ENCODE peak calls at places on chromosomes 2 and 18, in seven cellular contexts. One of them, this sample, is unnamed.

GRCh38 chr2:219451626-219452360 is 17.1 kb downstream of the SPEG start:
- DNase-seq in H9: no peak
- DNase-seq in trophoblast cell: no peak
- DNase-seq in neuronal stem cell: no peak
- DNase-seq in IMR-90: peak
- DNase-seq in H1: no peak
- DNase-seq in mesenchymal stem cell: no peak
- DNase-seq in this sample: no peak

GRCh38 chr2:228658998-228659397 is 477.5 kb upstream of the SPHKAP start:
- DNase-seq in mesenchymal stem cell: peak
- DNase-seq in IMR-90: peak
- DNase-seq in H1: no peak
- DNase-seq in neuronal stem cell: no peak
- DNase-seq in trophoblast cell: no peak
- DNase-seq in H9: no peak
- DNase-seq in this sample: no peak

GRCh38 chr2:23684540-23685176 is 242.3 kb downstream of the ATAD2B start:
- DNase-seq in H9: no peak
- DNase-seq in H1: no peak
- DNase-seq in neuronal stem cell: no peak
- DNase-seq in trophoblast cell: no peak
- DNase-seq in IMR-90: no peak
- DNase-seq in mesenchymal stem cell: no peak
- DNase-seq in this sample: peak

GRCh38 chr2:68362069-68362468 is 3.0 kb upstream of the PLEK start:
- DNase-seq in H1: peak
- DNase-seq in IMR-90: peak
- DNase-seq in H9: peak
- DNase-seq in mesenchymal stem cell: peak
- DNase-seq in trophoblast cell: peak
- DNase-seq in neuronal stem cell: peak
- DNase-seq in this sample: peak

GRCh38 chr2:20667151-20667530 is 197 bp downstream of the GDF7 start:
- DNase-seq in H1: no peak
- DNase-seq in mesenchymal stem cell: no peak
- DNase-seq in neuronal stem cell: no peak
- DNase-seq in H9: no peak
- DNase-seq in IMR-90: no peak
- DNase-seq in trophoblast cell: peak
- DNase-seq in this sample: no peak

GRCh38 chr18:49827996-49828395 is 14.7 kb upstream of the ACAA2 start:
- DNase-seq in H1: no peak
- DNase-seq in neuronal stem cell: no peak
- DNase-seq in IMR-90: no peak
- DNase-seq in mesenchymal stem cell: no peak
- DNase-seq in trophoblast cell: no peak
- DNase-seq in H9: no peak
- DNase-seq in this sample: no peak

GRCh38 chr2:10318345-10318744 is 15.6 kb downstream of the HPCAL1 start:
- DNase-seq in trophoblast cell: no peak
- DNase-seq in neuronal stem cell: no peak
- DNase-seq in H1: no peak
- DNase-seq in H9: no peak
- DNase-seq in IMR-90: no peak
- DNase-seq in mesenchymal stem cell: no peak
- DNase-seq in this sample: no peak

GRCh38 chr2:170713280-170714155 is 1.6 kb upstream of the SP5 start:
- DNase-seq in H9: peak
- DNase-seq in neuronal stem cell: no peak
- DNase-seq in mesenchymal stem cell: no peak
- DNase-seq in trophoblast cell: no peak
- DNase-seq in IMR-90: no peak
- DNase-seq in H1: no peak
- DNase-seq in this sample: peak

GRCh38 chr2:96144481-96145027 is 686 bp downstream of the DUSP2 start:
- DNase-seq in IMR-90: no peak
- DNase-seq in mesenchymal stem cell: no peak
- DNase-seq in H1: no peak
- DNase-seq in H9: peak
- DNase-seq in neuronal stem cell: no peak
- DNase-seq in trophoblast cell: peak
- DNase-seq in this sample: peak

GRCh38 chr2:215188078-215188477 is 49.7 kb upstream of the ABCA12 start:
- DNase-seq in H1: no peak
- DNase-seq in trophoblast cell: no peak
- DNase-seq in neuronal stem cell: no peak
- DNase-seq in mesenchymal stem cell: no peak
- DNase-seq in IMR-90: no peak
- DNase-seq in H9: no peak
- DNase-seq in this sample: peak

GRCh38 chr2:108449410-108450200 is 599 bp downstream of the GCC2 start:
- DNase-seq in trophoblast cell: peak
- DNase-seq in H9: no peak
- DNase-seq in H1: no peak
- DNase-seq in mesenchymal stem cell: peak
- DNase-seq in neuronal stem cell: no peak
- DNase-seq in IMR-90: peak
- DNase-seq in this sample: peak

GRCh38 chr18:70373062-70373519 is 84.2 kb downstream of the SOCS6 start:
- DNase-seq in H9: no peak
- DNase-seq in trophoblast cell: peak
- DNase-seq in mesenchymal stem cell: peak
- DNase-seq in IMR-90: peak
- DNase-seq in neuronal stem cell: no peak
- DNase-seq in H1: no peak
- DNase-seq in this sample: peak

GRCh38 chr2:71742953-71743601 is 289.7 kb downstream of the DYSF start:
- DNase-seq in H9: no peak
- DNase-seq in neuronal stem cell: no peak
- DNase-seq in IMR-90: peak
- DNase-seq in H1: no peak
- DNase-seq in mesenchymal stem cell: peak
- DNase-seq in trophoblast cell: peak
- DNase-seq in this sample: peak

GRCh38 chr2:185984670-185985069 is 246.1 kb downstream of the FSIP2 start:
- DNase-seq in trophoblast cell: peak
- DNase-seq in mesenchymal stem cell: peak
- DNase-seq in IMR-90: no peak
- DNase-seq in H1: no peak
- DNase-seq in H9: no peak
- DNase-seq in neuronal stem cell: no peak
- DNase-seq in this sample: peak

GRCh38 chr2:223523541-223523940 is 78.6 kb downstream of the SCG2 start:
- DNase-seq in neuronal stem cell: no peak
- DNase-seq in H1: no peak
- DNase-seq in IMR-90: peak
- DNase-seq in trophoblast cell: peak
- DNase-seq in H9: no peak
- DNase-seq in mesenchymal stem cell: peak
- DNase-seq in this sample: no peak

GRCh38 chr2:20491739-20492531 is 45.1 kb downstream of the RHOB start:
- DNase-seq in trophoblast cell: peak
- DNase-seq in neuronal stem cell: no peak
- DNase-seq in IMR-90: no peak
- DNase-seq in H1: no peak
- DNase-seq in mesenchymal stem cell: peak
- DNase-seq in H9: no peak
- DNase-seq in this sample: no peak

GRCh38 chr18:59617468-59617932 is 79.7 kb downstream of the CCBE1 start:
- DNase-seq in trophoblast cell: no peak
- DNase-seq in mesenchymal stem cell: no peak
- DNase-seq in neuronal stem cell: no peak
- DNase-seq in H1: no peak
- DNase-seq in IMR-90: no peak
- DNase-seq in H9: no peak
- DNase-seq in this sample: no peak

GRCh38 chr2:64035067-64035942 is 16.1 kb upstream of the VPS54 start:
- DNase-seq in H9: no peak
- DNase-seq in neuronal stem cell: no peak
- DNase-seq in mesenchymal stem cell: no peak
- DNase-seq in trophoblast cell: no peak
- DNase-seq in IMR-90: peak
- DNase-seq in H1: no peak
- DNase-seq in this sample: no peak
- H3K4ac ChIP-seq in H9: no peak
- H3K4ac ChIP-seq in neuronal stem cell: no peak
- H3K4ac ChIP-seq in mesenchymal stem cell: no peak
- H3K4ac ChIP-seq in trophoblast cell: no peak
- H3K4ac ChIP-seq in IMR-90: no peak
- H3K4ac ChIP-seq in H1: no peak
- H3K4ac ChIP-seq in this sample: no peak

DNA sequence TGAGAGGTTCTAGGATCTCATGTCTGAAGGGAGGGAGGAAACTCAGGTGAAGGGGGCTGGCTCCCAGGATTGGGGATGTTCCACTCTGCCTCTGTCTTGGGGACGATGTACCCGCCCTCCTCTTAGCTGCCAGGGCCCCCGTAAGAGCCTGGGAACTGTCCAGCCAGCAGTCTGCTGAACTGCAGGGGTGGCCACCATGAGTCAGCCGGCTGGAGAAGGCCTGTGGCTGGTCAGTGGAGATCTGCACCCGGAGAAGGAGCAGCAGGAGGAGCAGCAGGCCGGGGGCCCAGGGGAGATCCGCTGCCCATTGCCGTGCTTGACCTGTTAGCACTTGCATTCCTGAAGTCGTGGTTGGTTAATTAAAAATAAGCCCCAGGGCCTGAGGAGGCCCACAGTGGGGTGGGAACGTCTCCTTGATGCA is 180.3 kb downstream of the TFCP2L1 start:
- DNase-seq in H1: no peak
- DNase-seq in neuronal stem cell: peak
- DNase-seq in IMR-90: peak
- DNase-seq in trophoblast cell: no peak
- DNase-seq in H9: no peak
- DNase-seq in mesenchymal stem cell: peak
- DNase-seq in this sample: peak
- H2AK5ac ChIP-seq in H1: no peak
- H2AK5ac ChIP-seq in neuronal stem cell: no peak
- H2AK5ac ChIP-seq in IMR-90: no peak
- H2AK5ac ChIP-seq in trophoblast cell: no peak
- H2AK5ac ChIP-seq in H9: no peak
- H2AK5ac ChIP-seq in mesenchymal stem cell: no peak
- H2AK5ac ChIP-seq in this sample: no peak

DNA sequence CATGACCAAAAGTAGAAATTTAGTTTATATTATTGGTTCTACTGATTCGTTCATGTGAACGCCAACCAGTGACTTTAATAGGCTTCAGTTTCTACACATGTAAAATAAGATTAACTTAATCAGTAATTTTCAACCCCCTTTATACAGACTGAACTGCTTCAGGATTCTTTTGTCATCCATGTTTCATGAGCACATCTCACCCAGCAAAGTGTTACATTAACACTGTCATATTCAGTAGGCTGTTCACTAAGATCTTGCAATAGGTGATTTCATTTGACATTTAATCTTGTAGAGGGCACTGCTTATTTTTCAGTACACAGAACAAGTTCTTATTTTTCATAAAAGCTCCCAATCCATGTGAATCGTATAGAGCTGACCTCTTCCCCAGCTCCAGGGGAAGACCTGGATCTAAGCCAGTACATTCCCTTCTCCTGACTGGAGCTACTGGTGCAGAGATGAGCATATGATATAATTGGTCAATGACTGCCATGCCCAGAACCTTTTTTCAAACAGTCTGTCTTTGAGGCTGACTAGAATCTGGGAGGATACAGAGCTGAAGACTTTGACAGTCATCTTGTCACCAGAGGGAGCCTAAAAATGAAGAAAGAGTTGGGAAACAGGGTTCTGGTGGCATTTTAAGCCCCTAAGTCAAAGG is 72.2 kb upstream of the CHRNA1 start:
- DNase-seq in mesenchymal stem cell: peak
- DNase-seq in H9: no peak
- DNase-seq in trophoblast cell: peak
- DNase-seq in H1: no peak
- DNase-seq in neuronal stem cell: no peak
- DNase-seq in IMR-90: peak
- DNase-seq in this sample: no peak
- H3K18ac ChIP-seq in mesenchymal stem cell: no peak
- H3K18ac ChIP-seq in H9: no peak
- H3K18ac ChIP-seq in trophoblast cell: no peak
- H3K18ac ChIP-seq in H1: no peak
- H3K18ac ChIP-seq in neuronal stem cell: no peak
- H3K18ac ChIP-seq in IMR-90: peak
- H3K18ac ChIP-seq in this sample: peak

GRCh38 chr2:105371810-105372209 is 27.0 kb downstream of the FHL2 start:
- DNase-seq in trophoblast cell: no peak
- DNase-seq in neuronal stem cell: no peak
- DNase-seq in IMR-90: no peak
- DNase-seq in H1: no peak
- DNase-seq in mesenchymal stem cell: no peak
- DNase-seq in H9: no peak
- DNase-seq in this sample: no peak
- H3K4ac ChIP-seq in trophoblast cell: no peak
- H3K4ac ChIP-seq in neuronal stem cell: no peak
- H3K4ac ChIP-seq in IMR-90: peak
- H3K4ac ChIP-seq in H1: no peak
- H3K4ac ChIP-seq in mesenchymal stem cell: no peak
- H3K4ac ChIP-seq in H9: no peak
- H3K4ac ChIP-seq in this sample: no peak

GRCh38 chr2:24985406-24985805 is 13.7 kb upstream of the DNAJC27 start:
- DNase-seq in mesenchymal stem cell: no peak
- DNase-seq in H1: no peak
- DNase-seq in IMR-90: no peak
- DNase-seq in H9: no peak
- DNase-seq in trophoblast cell: no peak
- DNase-seq in neuronal stem cell: no peak
- DNase-seq in this sample: no peak
- H2AK5ac ChIP-seq in mesenchymal stem cell: no peak
- H2AK5ac ChIP-seq in H1: no peak
- H2AK5ac ChIP-seq in IMR-90: no peak
- H2AK5ac ChIP-seq in H9: no peak
- H2AK5ac ChIP-seq in trophoblast cell: no peak
- H2AK5ac ChIP-seq in neuronal stem cell: no peak
- H2AK5ac ChIP-seq in this sample: no peak

DNA sequence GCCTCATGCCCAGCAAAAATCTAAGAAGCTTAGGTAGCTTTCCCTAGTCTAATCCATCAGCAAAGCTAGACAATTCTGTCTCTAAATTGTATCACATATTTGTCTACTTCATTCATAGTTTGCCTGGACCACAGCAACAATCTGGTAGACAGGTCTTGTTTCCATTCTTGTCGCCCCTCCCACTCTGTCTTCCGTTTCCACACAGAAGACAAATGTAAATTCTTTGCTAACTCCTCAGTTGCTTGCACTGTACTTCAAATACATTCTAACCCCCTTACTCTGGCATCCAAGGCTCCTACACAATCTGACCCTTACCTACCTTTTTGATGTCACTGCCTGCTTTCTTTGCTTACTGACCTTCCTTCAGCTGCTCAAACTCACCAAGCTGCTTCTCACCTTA is 40.1 kb downstream of the THUMPD2 start:
- DNase-seq in trophoblast cell: peak
- DNase-seq in IMR-90: peak
- DNase-seq in H9: no peak
- DNase-seq in neuronal stem cell: no peak
- DNase-seq in H1: no peak
- DNase-seq in mesenchymal stem cell: no peak
- DNase-seq in this sample: no peak
- H3K18ac ChIP-seq in trophoblast cell: no peak
- H3K18ac ChIP-seq in IMR-90: peak
- H3K18ac ChIP-seq in H9: no peak
- H3K18ac ChIP-seq in neuronal stem cell: no peak
- H3K18ac ChIP-seq in H1: no peak
- H3K18ac ChIP-seq in mesenchymal stem cell: no peak
- H3K18ac ChIP-seq in this sample: no peak